ENCODE peak calls at places on chromosomes 12 and 14, in eight cellular contexts. X, B, V, A, N, Q, Z and P are unnamed samples.

GRCh38 chr14:22081352-22081751 is 407.7 kb upstream of the OR4E1 start:
- DNase-seq in X (no peak), B (no peak), V (no peak), A (no peak), N (no peak), Q (no peak), Z (no peak), P (no peak)

GRCh38 chr12:57715786-57716185 is 21.9 kb downstream of the OS9 start:
- DNase-seq in X (no peak), B (no peak), V (no peak), A (no peak), N (no peak), Q (no peak), Z (no peak), P (no peak)

GRCh38 chr12:82958966-82959365 is 272.3 kb downstream of the TMTC2 start:
- DNase-seq in X (no peak), B (no peak), V (no peak), A (no peak), N (no peak), Q (no peak), Z (no peak), P (no peak)

GRCh38 chr14:60616326-60617044 is 32.8 kb downstream of the SIX1 start:
- DNase-seq in X (no peak), B (no peak), V (no peak), A (no peak), N (peak), Q (no peak), Z (peak), P (no peak)

GRCh38 chr12:49367381-49368239 is at the start of gene SPATS2:
- DNase-seq in X (no peak), B (no peak), V (peak), A (peak), N (peak), Q (peak), Z (peak), P (peak)

GRCh38 chr12:123132951-123133619 is 17.8 kb downstream of the PITPNM2 start:
- DNase-seq in X (no peak), B (no peak), V (no peak), A (no peak), N (no peak), Q (no peak), Z (no peak), P (no peak)

GRCh38 chr14:61703342-61704129 is 8.2 kb downstream of the HIF1A start:
- DNase-seq in X (no peak), B (no peak), V (no peak), A (no peak), N (no peak), Q (no peak), Z (no peak), P (no peak)

GRCh38 chr12:27922591-27923139 is 49.9 kb downstream of the PTHLH start:
- DNase-seq in X (peak), B (no peak), V (no peak), A (no peak), N (no peak), Q (no peak), Z (peak), P (no peak)

GRCh38 chr12:68451261-68452091 is 119.3 kb upstream of the MDM1 start:
- DNase-seq in X (peak), B (no peak), V (peak), A (no peak), N (no peak), Q (peak), Z (peak), P (no peak)

GRCh38 chr14:90999299-90999698 is 61.1 kb downstream of the RPS6KA5 start:
- DNase-seq in X (no peak), B (no peak), V (no peak), A (no peak), N (peak), Q (no peak), Z (no peak), P (no peak)

GRCh38 chr14:30648471-30648870 is 26.4 kb downstream of the SCFD1 start:
- DNase-seq in X (no peak), B (no peak), V (no peak), A (no peak), N (no peak), Q (no peak), Z (no peak), P (no peak)

GRCh38 chr12:52141306-52141705 is 50.5 kb downstream of the KRT80 start:
- DNase-seq in X (no peak), B (no peak), V (no peak), A (no peak), N (peak), Q (no peak), Z (no peak), P (no peak)

GRCh38 chr14:73740921-73741326 is 26.7 kb upstream of the PNMA1 start:
- DNase-seq in X (no peak), B (no peak), V (peak), A (peak), N (peak), Q (peak), Z (no peak), P (peak)

GRCh38 chr12:76611533-76611932 is 52.0 kb upstream of the OSBPL8 start:
- DNase-seq in X (peak), B (no peak), V (no peak), A (no peak), N (no peak), Q (no peak), Z (no peak), P (no peak)

GRCh38 chr12:112004041-112004440 is 8.9 kb downstream of the TMEM116 start:
- DNase-seq in X (no peak), B (no peak), V (no peak), A (no peak), N (no peak), Q (no peak), Z (no peak), P (no peak)

GRCh38 chr12:1059162-1059561 is 68.1 kb downstream of the ERC1 start:
- DNase-seq in X (no peak), B (no peak), V (no peak), A (no peak), N (no peak), Q (no peak), Z (no peak), P (no peak)

GRCh38 chr14:65482769-65483438 is 70.4 kb downstream of the FUT8 start:
- DNase-seq in X (no peak), B (no peak), V (no peak), A (no peak), N (peak), Q (no peak), Z (no peak), P (no peak)

GRCh38 chr12:104805186-104805585 is 152.9 kb downstream of the SLC41A2 start:
- DNase-seq in X (peak), B (no peak), V (no peak), A (no peak), N (no peak), Q (no peak), Z (no peak), P (no peak)

GRCh38 chr12:57793920-57794319 is 11.3 kb downstream of the TSFM start:
- DNase-seq in X (peak), B (no peak), V (no peak), A (no peak), N (no peak), Q (no peak), Z (peak), P (no peak)

GRCh38 chr12:111405856-111406473 is at the start of gene SH2B3:
- DNase-seq in X (no peak), B (no peak), V (no peak), A (no peak), N (no peak), Q (no peak), Z (no peak), P (no peak)

GRCh38 chr14:95541932-95542554 is 7.2 kb downstream of the GLRX5 start:
- DNase-seq in X (no peak), B (no peak), V (no peak), A (no peak), N (no peak), Q (no peak), Z (no peak), P (no peak)

GRCh38 chr12:57896437-57897201 is 44.7 kb upstream of the ATP23 start:
- DNase-seq in X (peak), B (no peak), V (peak), A (peak), N (peak), Q (peak), Z (peak), P (peak)

GRCh38 chr12:127809236-127809635 is 457.7 kb upstream of the TMEM132C start:
- DNase-seq in X (peak), B (no peak), V (no peak), A (no peak), N (no peak), Q (no peak), Z (no peak), P (no peak)

GRCh38 chr14:50023671-50024490 is 92.5 kb downstream of the VCPKMT start:
- DNase-seq in X (peak), B (no peak), V (no peak), A (no peak), N (no peak), Q (no peak), Z (no peak), P (no peak)

GRCh38 chr14:47541652-47542051 is 133.8 kb downstream of the MDGA2 start:
- DNase-seq in X (no peak), B (no peak), V (no peak), A (no peak), N (peak), Q (no peak), Z (no peak), P (no peak)

GRCh38 chr14:68236525-68236924 is 416.9 kb downstream of the RAD51B start:
- DNase-seq in X (no peak), B (no peak), V (no peak), A (no peak), N (no peak), Q (no peak), Z (no peak), P (no peak)

GRCh38 chr14:101361044-101361443 is 200.3 kb upstream of the DIO3 start:
- DNase-seq in X (no peak), B (no peak), V (no peak), A (no peak), N (no peak), Q (no peak), Z (no peak), P (peak)

GRCh38 chr14:71966528-71966927 is 34.3 kb downstream of the RGS6 start:
- DNase-seq in X (no peak), B (no peak), V (no peak), A (no peak), N (no peak), Q (no peak), Z (no peak), P (no peak)
- H3K27ac ChIP-seq in X (no peak), B (no peak), V (no peak), A (no peak), N (no peak), Q (no peak), Z (no peak), P (no peak)

GRCh38 chr14:80003138-80003537 is 208.2 kb downstream of the DIO2 start:
- DNase-seq in X (peak), B (no peak), V (no peak), A (no peak), N (no peak), Q (no peak), Z (no peak), P (no peak)

GRCh38 chr14:80004871-80005270 is 206.4 kb downstream of the DIO2 start:
- DNase-seq in X (no peak), B (no peak), V (no peak), A (no peak), N (no peak), Q (no peak), Z (no peak), P (no peak)

DNA sequence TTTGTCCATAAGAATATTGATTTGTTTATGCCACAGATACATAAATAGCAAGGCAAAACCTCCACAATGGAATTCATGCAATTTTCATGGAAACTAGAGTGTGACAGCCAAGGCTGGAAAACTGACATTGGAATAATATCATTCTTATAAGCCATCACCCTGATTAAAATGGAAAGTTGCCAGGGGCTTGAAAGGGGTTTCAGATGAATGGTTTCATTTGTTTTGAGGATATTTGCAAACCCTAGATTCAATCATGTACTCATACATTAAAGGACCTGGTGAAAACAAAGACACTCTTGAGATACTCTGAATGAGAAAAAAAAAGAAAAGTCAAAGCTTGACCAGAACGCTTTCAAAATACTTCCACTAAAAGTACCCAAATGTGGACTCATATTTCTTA is 205.7 kb downstream of the DIO2 start:
- DNase-seq in X (no peak), B (no peak), V (no peak), A (no peak), N (no peak), Q (no peak), Z (no peak), P (no peak)
- H3K27ac ChIP-seq in X (no peak), B (no peak), V (no peak), A (no peak), N (no peak), Q (no peak), Z (no peak), P (no peak)

GRCh38 chr14:54187439-54187838 is 209.4 kb upstream of the CDKN3 start:
- DNase-seq in X (no peak), B (no peak), V (no peak), A (no peak), N (no peak), Q (no peak), Z (no peak), P (no peak)

GRCh38 chr14:54191846-54192245 is 205.0 kb upstream of the CDKN3 start:
- DNase-seq in X (no peak), B (no peak), V (no peak), A (no peak), N (no peak), Q (no peak), Z (no peak), P (no peak)

GRCh38 chr14:54188036-54188666 is 208.7 kb upstream of the CDKN3 start:
- DNase-seq in X (no peak), B (no peak), V (no peak), A (no peak), N (no peak), Q (no peak), Z (no peak), P (no peak)

GRCh38 chr14:54186821-54187365 is 209.9 kb upstream of the CDKN3 start:
- DNase-seq in X (no peak), B (no peak), V (no peak), A (no peak), N (no peak), Q (no peak), Z (no peak), P (no peak)

GRCh38 chr14:54189358-54190354 is 207.2 kb upstream of the CDKN3 start:
- DNase-seq in X (peak), B (no peak), V (no peak), A (no peak), N (no peak), Q (no peak), Z (peak), P (no peak)
- H3K27ac ChIP-seq in X (peak), B (no peak), V (no peak), A (peak), N (no peak), Q (no peak), Z (peak), P (no peak)

GRCh38 chr12:26823391-26823790 is 9.6 kb downstream of the ITPR2 start:
- DNase-seq in X (peak), B (no peak), V (no peak), A (no peak), N (no peak), Q (no peak), Z (no peak), P (no peak)

GRCh38 chr12:26818636-26819035 is 14.4 kb downstream of the ITPR2 start:
- DNase-seq in X (no peak), B (no peak), V (no peak), A (no peak), N (no peak), Q (no peak), Z (no peak), P (no peak)

GRCh38 chr12:26822051-26822450 is 10.9 kb downstream of the ITPR2 start:
- DNase-seq in X (peak), B (no peak), V (no peak), A (no peak), N (no peak), Q (no peak), Z (peak), P (no peak)

GRCh38 chr12:26818201-26818600 is 14.8 kb downstream of the ITPR2 start:
- DNase-seq in X (no peak), B (no peak), V (no peak), A (no peak), N (no peak), Q (no peak), Z (no peak), P (no peak)

GRCh38 chr12:26821212-26821701 is 11.7 kb downstream of the ITPR2 start:
- DNase-seq in X (peak), B (no peak), V (no peak), A (no peak), N (no peak), Q (no peak), Z (peak), P (no peak)
- H3K27ac ChIP-seq in X (peak), B (no peak), V (no peak), A (no peak), N (no peak), Q (no peak), Z (peak), P (no peak)

DNA sequence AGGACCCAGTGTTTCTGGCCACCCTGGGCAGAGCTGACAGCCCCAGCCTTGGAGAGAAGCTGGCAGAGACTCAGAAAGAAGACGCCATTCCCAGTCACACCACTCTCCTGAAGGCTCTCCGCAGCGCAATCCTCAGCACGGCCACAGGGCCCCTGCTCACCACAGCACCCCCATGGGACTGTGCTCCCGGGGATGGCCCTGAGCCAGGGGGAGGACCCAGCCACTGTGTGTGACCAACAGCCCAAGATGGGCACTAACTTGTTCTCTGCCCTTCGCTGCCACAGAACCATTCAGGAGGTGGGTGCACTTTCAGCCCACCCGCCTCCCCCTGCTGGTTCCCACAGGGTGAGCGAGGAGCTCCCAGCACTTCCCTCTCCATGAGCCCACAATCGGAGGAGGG is 57.1 kb downstream of the CCNK start:
- DNase-seq in X (peak), B (no peak), V (no peak), A (no peak), N (no peak), Q (no peak), Z (no peak), P (no peak)
- H3K27ac ChIP-seq in X (peak), B (no peak), V (peak), A (no peak), N (no peak), Q (no peak), Z (no peak), P (no peak)

GRCh38 chr14:89399157-89399556 is 17.9 kb downstream of the FOXN3 start:
- DNase-seq in X (no peak), B (no peak), V (no peak), A (no peak), N (no peak), Q (no peak), Z (no peak), P (no peak)
- H3K27ac ChIP-seq in X (peak), B (no peak), V (peak), A (no peak), N (no peak), Q (no peak), Z (no peak), P (no peak)

GRCh38 chr12:46456356-46457334 is 84.1 kb upstream of the SLC38A2 start:
- DNase-seq in X (peak), B (no peak), V (no peak), A (no peak), N (no peak), Q (no peak), Z (no peak), P (no peak)
- H3K27ac ChIP-seq in X (no peak), B (no peak), V (peak), A (no peak), N (no peak), Q (no peak), Z (no peak), P (no peak)

DNA sequence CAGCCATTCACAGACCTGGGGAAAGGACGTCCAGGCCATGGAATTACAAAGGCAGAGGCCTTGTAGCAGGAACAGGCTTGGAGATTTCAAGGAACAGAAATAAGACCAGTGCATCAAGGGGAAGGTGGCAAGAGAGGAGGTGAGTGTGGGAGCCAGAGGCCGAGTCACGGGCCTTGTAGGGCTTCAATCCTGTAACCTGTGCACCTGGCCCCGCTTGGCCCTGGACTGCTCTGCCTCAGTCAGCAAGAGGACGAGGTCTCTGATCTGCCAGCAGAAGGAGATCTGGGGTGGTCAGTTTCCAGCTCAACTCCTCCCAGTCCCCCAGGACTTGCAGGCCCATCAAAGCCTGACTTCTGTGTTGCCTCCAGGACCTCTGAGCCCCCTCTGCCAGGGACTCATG is 200.8 kb downstream of the VRK1 start:
- DNase-seq in X (no peak), B (no peak), V (no peak), A (no peak), N (no peak), Q (no peak), Z (no peak), P (no peak)
- H3K27ac ChIP-seq in X (no peak), B (no peak), V (no peak), A (no peak), N (no peak), Q (no peak), Z (no peak), P (no peak)

GRCh38 chr12:108838194-108839010 is 19.0 kb downstream of the SSH1 start:
- DNase-seq in X (peak), B (peak), V (peak), A (peak), N (peak), Q (peak), Z (peak), P (peak)

GRCh38 chr12:108835860-108836634 is 21.3 kb downstream of the SSH1 start:
- DNase-seq in X (no peak), B (no peak), V (no peak), A (no peak), N (no peak), Q (no peak), Z (no peak), P (no peak)

GRCh38 chr12:108837680-108838079 is 19.7 kb downstream of the SSH1 start:
- DNase-seq in X (peak), B (no peak), V (no peak), A (peak), N (no peak), Q (no peak), Z (no peak), P (no peak)

GRCh38 chr12:108839011-108839889 is 18.1 kb downstream of the SSH1 start:
- DNase-seq in X (peak), B (no peak), V (peak), A (peak), N (no peak), Q (no peak), Z (peak), P (peak)

GRCh38 chr12:108837239-108837638 is 20.1 kb downstream of the SSH1 start:
- DNase-seq in X (peak), B (no peak), V (no peak), A (peak), N (no peak), Q (no peak), Z (no peak), P (no peak)
- H3K27ac ChIP-seq in X (peak), B (no peak), V (peak), A (peak), N (no peak), Q (peak), Z (peak), P (peak)

DNA sequence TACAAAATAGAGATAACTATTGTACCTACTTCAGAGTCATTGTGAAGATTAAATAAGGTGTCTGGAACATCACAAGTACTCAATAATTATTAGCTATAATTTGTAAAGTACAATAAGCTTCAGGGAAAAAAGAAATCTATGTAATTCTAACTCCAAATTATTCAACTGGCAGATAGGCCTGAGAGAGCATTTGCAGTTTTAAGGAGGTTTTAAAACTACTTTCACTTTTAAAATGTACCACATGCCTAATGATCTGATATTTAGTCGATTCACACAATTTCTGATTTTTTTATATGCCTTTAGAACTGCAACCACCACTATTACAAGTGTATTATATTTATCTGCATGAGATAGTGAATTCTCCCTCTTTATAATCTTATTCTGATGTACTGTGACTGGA is 24.9 kb upstream of the FRMD6 start:
- DNase-seq in X (no peak), B (no peak), V (no peak), A (no peak), N (no peak), Q (no peak), Z (no peak), P (no peak)
- H3K27ac ChIP-seq in X (no peak), B (no peak), V (no peak), A (no peak), N (no peak), Q (no peak), Z (no peak), P (no peak)